ENCODE peak calls at places on chromosomes 2 and 18, in six cellular contexts. E is fibroblast of mammary gland, O is PC-9, D is left ventricle myocardium inferior, X is astrocyte of the cerebellum, V is stomach. M is an unnamed sample.

GRCh38 chr2:219987830-219988229 is 360.4 kb downstream of the SLC4A3 start:
- DNase-seq in V (no peak), O (no peak), E (peak; percentile 99), X (peak; percentile 39), D (no peak), M (peak; percentile 75)

GRCh38 chr2:116674188-116674587 is 1140.3 kb upstream of the DDX18 start:
- DNase-seq in E (no peak), O (no peak), X (no peak), V (no peak), D (no peak), M (no peak)

GRCh38 chr2:6823111-6823510 is 42.6 kb downstream of the CMPK2 start:
- DNase-seq in E (peak; percentile 28), X (no peak), O (no peak), V (no peak), D (no peak), M (no peak)

GRCh38 chr2:31347319-31347718 is 67.2 kb downstream of the XDH start:
- DNase-seq in X (no peak), O (no peak), E (peak; percentile 57), V (no peak), D (no peak), M (no peak)

GRCh38 chr2:105597831-105598293 is 146.8 kb upstream of the NCK2 start:
- DNase-seq in O (no peak), V (no peak), D (no peak), X (no peak), E (no peak), M (no peak)

GRCh38 chr2:208103616-208104015 is 20.7 kb downstream of the CRYGD start:
- DNase-seq in O (no peak), D (no peak), V (no peak), X (no peak), E (no peak), M (no peak)

GRCh38 chr2:237414056-237414661 is at the start of gene COL6A3:
- DNase-seq in D (peak; percentile 73), E (peak; percentile 98), O (no peak), V (no peak), X (no peak), M (peak; percentile 95)

GRCh38 chr2:170468557-170468956 is 246.6 kb upstream of the SP5 start:
- DNase-seq in E (no peak), X (no peak), O (no peak), D (no peak), V (no peak), M (no peak)

GRCh38 chr2:78928502-78928901 is 97.0 kb upstream of the REG3G start:
- DNase-seq in V (no peak), D (no peak), X (no peak), O (no peak), E (no peak), M (no peak)

GRCh38 chr2:104406273-104406726 is 447.6 kb upstream of the POU3F3 start:
- DNase-seq in E (peak; percentile 4), O (no peak), V (no peak), D (no peak), X (peak; percentile 56), M (no peak)

GRCh38 chr18:76405280-76405679 is 89.8 kb downstream of the ZNF516 start:
- DNase-seq in V (no peak), O (no peak), E (no peak), X (no peak), D (no peak), M (no peak)

GRCh38 chr2:10957396-10957795 is 45.7 kb downstream of the KCNF1 start:
- DNase-seq in O (no peak), D (no peak), V (no peak), X (no peak), E (no peak), M (no peak)

GRCh38 chr2:26054598-26055348 is 20.9 kb downstream of the RAB10 start:
- DNase-seq in D (no peak), V (no peak), E (peak; percentile 30), O (no peak), X (no peak), M (no peak)
- TF ChIP-seq CTCF in D (no peak), V (no peak), E (no peak), O (no peak), X (no peak), M (no peak)

GRCh38 chr2:62217980-62218379 is 22.1 kb downstream of the B3GNT2 start:
- DNase-seq in V (no peak), D (no peak), X (no peak), O (no peak), E (peak; percentile 82), M (peak; percentile 85)

GRCh38 chr2:62221141-62221540 is 25.2 kb downstream of the B3GNT2 start:
- DNase-seq in E (peak; percentile 62), V (no peak), X (no peak), O (no peak), D (no peak), M (no peak)

GRCh38 chr2:62217421-62217820 is 21.5 kb downstream of the B3GNT2 start:
- DNase-seq in V (no peak), E (no peak), O (no peak), X (no peak), D (no peak), M (no peak)

GRCh38 chr2:62216616-62217015 is 20.7 kb downstream of the B3GNT2 start:
- DNase-seq in E (peak; percentile 97), X (peak; percentile 26), O (no peak), D (no peak), V (no peak), M (peak; percentile 92)

DNA sequence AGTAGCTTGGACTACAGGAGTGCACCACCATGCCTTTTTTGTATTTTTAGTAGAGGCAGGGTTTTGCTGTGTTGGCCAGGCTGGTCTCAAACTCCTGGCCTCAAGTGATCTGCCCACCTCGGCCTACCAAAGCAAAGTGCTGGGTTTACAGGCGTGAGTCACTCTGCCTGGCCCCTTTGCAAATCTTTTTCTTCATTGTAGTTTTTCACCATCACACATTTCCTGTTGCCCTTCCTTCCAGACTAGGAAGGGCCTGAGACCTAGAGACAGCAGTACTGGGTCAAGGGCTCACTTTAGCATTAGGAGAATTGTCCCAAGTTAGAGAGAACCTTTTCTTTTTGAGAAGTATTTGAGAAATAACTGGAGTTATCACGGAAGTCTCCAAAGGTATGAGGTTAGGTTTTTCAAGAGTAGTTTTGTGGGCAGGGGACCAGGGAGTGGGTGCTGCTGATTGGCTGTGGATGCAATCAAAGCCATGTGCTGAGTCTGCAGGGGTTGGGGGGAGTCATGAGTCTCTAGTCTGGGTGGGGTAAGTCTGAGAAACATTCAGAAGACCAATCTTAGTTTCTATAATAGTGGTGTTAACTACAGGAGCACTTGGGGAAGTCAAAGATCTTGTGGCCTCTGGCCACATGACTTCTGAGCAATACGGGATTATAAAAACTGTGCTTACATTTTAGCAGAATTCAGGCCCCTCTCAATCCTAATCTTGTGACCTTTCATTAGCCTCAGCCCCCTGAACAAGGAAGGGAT is 23.7 kb downstream of the B3GNT2 start:
- DNase-seq in X (no peak), E (peak; percentile 34), D (no peak), O (no peak), V (no peak), M (no peak)
- H3K4me3 ChIP-seq in X (no peak overlapping the region), E (no peak overlapping the region), D (no peak overlapping the region), O (no peak overlapping the region), V (no peak overlapping the region), M (no peak overlapping the region)

GRCh38 chr18:38545071-38545470 is 979.5 kb upstream of the CELF4 start:
- DNase-seq in X (no peak), D (no peak), E (no peak), V (no peak), O (no peak), M (no peak)
- TF ChIP-seq CTCF in X (no peak), D (peak; percentile 34), E (no peak), V (no peak), O (no peak), M (no peak)

DNA sequence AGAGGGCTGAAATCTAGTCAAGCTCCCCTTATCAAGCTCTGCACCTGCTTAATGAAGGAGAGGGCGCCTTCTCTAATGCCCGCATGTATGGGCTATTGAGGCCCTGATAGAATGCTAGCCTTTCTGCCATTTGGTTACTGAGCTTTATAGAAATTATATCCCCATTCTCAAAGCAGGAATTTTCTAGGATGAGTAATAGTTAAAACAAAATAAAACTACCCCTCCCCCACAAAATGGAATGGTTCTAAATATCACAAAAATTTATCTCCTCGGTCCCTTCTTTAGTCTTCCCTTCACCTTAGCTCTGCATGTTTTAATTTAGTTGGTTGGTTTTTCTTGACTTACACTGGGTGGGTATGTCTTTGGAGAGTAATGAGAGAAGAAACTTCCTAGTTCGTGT is 37.7 kb downstream of the CD28 start:
- DNase-seq in V (no peak), X (no peak), E (peak; percentile 12), D (no peak), O (no peak), M (no peak)
- H3K4me3 ChIP-seq in V (no peak overlapping the region), X (no peak overlapping the region), E (no peak overlapping the region), D (no peak overlapping the region), O (no peak overlapping the region), M (no peak overlapping the region)

DNA sequence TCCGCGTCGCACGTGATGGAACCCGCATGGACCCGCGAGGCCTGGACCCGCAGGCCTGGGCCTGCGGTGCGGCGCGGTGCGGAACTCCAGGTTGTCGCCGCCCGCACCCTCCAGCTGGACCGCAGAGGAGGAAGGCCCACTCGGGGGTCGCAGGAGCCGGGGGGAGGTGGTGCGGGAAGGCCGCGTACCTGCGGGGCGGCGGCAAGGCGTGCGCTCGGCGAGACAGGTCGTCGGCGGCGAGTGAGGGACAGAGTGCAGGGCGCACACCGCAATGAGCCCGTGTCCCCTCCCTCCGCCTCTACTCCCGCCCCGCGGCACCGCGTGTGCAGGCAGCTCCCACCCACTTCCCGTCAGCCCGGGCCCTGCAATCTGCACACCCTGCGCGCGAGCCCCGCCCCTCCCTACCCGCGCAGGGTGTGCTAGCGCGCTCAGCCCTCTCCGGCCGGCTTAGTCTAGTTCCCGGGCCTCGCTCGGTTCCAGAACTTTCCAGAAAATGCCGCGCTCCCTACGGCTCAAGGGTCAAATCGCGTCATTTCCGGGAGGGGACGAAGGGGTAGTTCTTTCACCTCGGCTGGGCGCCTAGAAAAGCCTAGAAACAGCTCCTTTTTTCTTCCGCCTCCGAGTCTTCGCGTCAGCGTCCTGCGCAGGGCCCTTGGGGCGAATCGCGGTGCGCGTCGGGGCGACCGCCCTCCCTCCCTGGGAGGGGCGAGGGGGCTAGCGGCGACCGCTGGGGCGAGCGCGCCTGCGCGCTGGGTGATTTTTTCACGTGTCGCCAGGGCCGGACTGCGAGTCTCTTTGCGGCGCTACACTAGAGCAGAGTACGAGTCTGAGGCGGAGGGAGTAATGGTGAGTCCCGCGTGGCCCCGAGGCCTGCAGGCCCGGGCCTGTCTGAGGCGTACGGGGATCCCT is at the start of the genes HSPD1 and HSPE1:
- DNase-seq in O (peak; percentile 98), E (peak; percentile 99), D (peak; percentile 97), X (peak; percentile 98), V (peak; percentile 98), M (peak; percentile 96)
- TF ChIP-seq CTCF in O (no peak), E (no peak), D (no peak), X (no peak), V (no peak), M (no peak)

GRCh38 chr2:20651731-20652099 is 817 bp upstream of the HS1BP3 start:
- DNase-seq in X (no peak), E (no peak), V (no peak), D (no peak), O (no peak), M (no peak)
- H3K4me3 ChIP-seq in X (peak overlapping the region; percentile 87), E (peak overlapping the region; percentile 67), V (peak overlapping the region; percentile 62), D (peak overlapping the region; percentile 89), O (peak overlapping the region; percentile 69), M (peak overlapping the region; percentile 66)

GRCh38 chr2:179274749-179275148 is 10.1 kb upstream of the SESTD1 start:
- DNase-seq in V (no peak), O (no peak), X (no peak), E (no peak), D (no peak), M (no peak)
- TF ChIP-seq CTCF in V (no peak), O (no peak), X (no peak), E (no peak), D (no peak), M (no peak)